ENCODE peak calls at places on chromosomes 11 and 22, in five cellular contexts. One of them, this sample, is unnamed. For H3K9me3, the result is how much of the 10 kb centered on the place peaks cover.

GRCh38 chr22:34278121-34278520 is 357.8 kb upstream of the LARGE1 start:
- DNase-seq in Panc1: no peak
- DNase-seq in A549: no peak
- DNase-seq in neural progenitor cell: no peak
- DNase-seq in esophagus muscularis mucosa: peak
- DNase-seq in this sample: no peak

GRCh38 chr11:1487091-1487850 is 692 bp upstream of the MOB2 start:
- DNase-seq in Panc1: no peak
- DNase-seq in A549: no peak
- DNase-seq in neural progenitor cell: no peak
- DNase-seq in esophagus muscularis mucosa: no peak
- DNase-seq in this sample: no peak

GRCh38 chr11:33402066-33402465 is 144.9 kb downstream of the HIPK3 start:
- DNase-seq in Panc1: no peak
- DNase-seq in A549: no peak
- DNase-seq in neural progenitor cell: no peak
- DNase-seq in esophagus muscularis mucosa: no peak
- DNase-seq in this sample: no peak

GRCh38 chr22:45402466-45402865 is 10.9 kb downstream of the SMC1B start:
- DNase-seq in Panc1: no peak
- DNase-seq in A549: no peak
- DNase-seq in neural progenitor cell: no peak
- DNase-seq in esophagus muscularis mucosa: no peak
- DNase-seq in this sample: no peak

GRCh38 chr11:72466410-72466809 is 32.1 kb upstream of the CLPB start:
- DNase-seq in Panc1: no peak
- DNase-seq in A549: no peak
- DNase-seq in neural progenitor cell: no peak
- DNase-seq in esophagus muscularis mucosa: no peak
- DNase-seq in this sample: no peak

GRCh38 chr11:113577356-113578163 is 102.4 kb upstream of the DRD2 start:
- DNase-seq in Panc1: no peak
- DNase-seq in A549: no peak
- DNase-seq in neural progenitor cell: no peak
- DNase-seq in esophagus muscularis mucosa: peak
- DNase-seq in this sample: peak

GRCh38 chr11:43693731-43694130 is 13.2 kb downstream of the HSD17B12 start:
- DNase-seq in Panc1: no peak
- DNase-seq in A549: no peak
- DNase-seq in neural progenitor cell: no peak
- DNase-seq in esophagus muscularis mucosa: no peak
- DNase-seq in this sample: no peak

GRCh38 chr11:78149646-78150045 is 10.2 kb upstream of the ALG8 start:
- DNase-seq in Panc1: peak
- DNase-seq in A549: peak
- DNase-seq in neural progenitor cell: no peak
- DNase-seq in esophagus muscularis mucosa: no peak
- DNase-seq in this sample: no peak

GRCh38 chr11:78800756-78801155 is 226.1 kb upstream of the NARS2 start:
- DNase-seq in Panc1: no peak
- DNase-seq in A549: no peak
- DNase-seq in neural progenitor cell: no peak
- DNase-seq in esophagus muscularis mucosa: no peak
- DNase-seq in this sample: no peak

GRCh38 chr11:31816467-31817053 is 5.4 kb upstream of the PAX6 start:
- DNase-seq in Panc1: no peak
- DNase-seq in A549: no peak
- DNase-seq in neural progenitor cell: peak
- DNase-seq in esophagus muscularis mucosa: no peak
- DNase-seq in this sample: peak

GRCh38 chr11:34624069-34624468 is 3.2 kb downstream of the EHF start:
- DNase-seq in Panc1: no peak
- DNase-seq in A549: no peak
- DNase-seq in neural progenitor cell: no peak
- DNase-seq in esophagus muscularis mucosa: no peak
- DNase-seq in this sample: no peak

GRCh38 chr22:50308597-50308935 is 1.1 kb upstream of the PLXNB2 start:
- DNase-seq in Panc1: no peak
- DNase-seq in A549: no peak
- DNase-seq in neural progenitor cell: peak
- DNase-seq in esophagus muscularis mucosa: peak
- DNase-seq in this sample: peak

GRCh38 chr11:117026593-117027330 is 71.5 kb downstream of the SIK3 start:
- DNase-seq in Panc1: no peak
- DNase-seq in A549: no peak
- DNase-seq in neural progenitor cell: no peak
- DNase-seq in esophagus muscularis mucosa: no peak
- DNase-seq in this sample: no peak

GRCh38 chr11:32386770-32387377 is 48.5 kb downstream of the WT1 start:
- DNase-seq in Panc1: no peak
- DNase-seq in A549: no peak
- DNase-seq in neural progenitor cell: no peak
- DNase-seq in esophagus muscularis mucosa: no peak
- DNase-seq in this sample: no peak

GRCh38 chr11:69646493-69647201 is 5.7 kb downstream of the CCND1 start:
- DNase-seq in Panc1: no peak
- DNase-seq in A549: no peak
- DNase-seq in neural progenitor cell: no peak
- DNase-seq in esophagus muscularis mucosa: no peak
- DNase-seq in this sample: peak

GRCh38 chr11:69645801-69646492 is 5.0 kb downstream of the CCND1 start:
- DNase-seq in Panc1: no peak
- DNase-seq in A549: no peak
- DNase-seq in neural progenitor cell: peak
- DNase-seq in esophagus muscularis mucosa: no peak
- DNase-seq in this sample: peak

GRCh38 chr11:69644071-69644961 is 3.4 kb downstream of the CCND1 start:
- DNase-seq in Panc1: no peak
- DNase-seq in A549: peak
- DNase-seq in neural progenitor cell: no peak
- DNase-seq in esophagus muscularis mucosa: no peak
- DNase-seq in this sample: peak

GRCh38 chr11:69643646-69644045 is 2.7 kb downstream of the CCND1 start:
- DNase-seq in Panc1: no peak
- DNase-seq in A549: no peak
- DNase-seq in neural progenitor cell: no peak
- DNase-seq in esophagus muscularis mucosa: no peak
- DNase-seq in this sample: no peak

DNA sequence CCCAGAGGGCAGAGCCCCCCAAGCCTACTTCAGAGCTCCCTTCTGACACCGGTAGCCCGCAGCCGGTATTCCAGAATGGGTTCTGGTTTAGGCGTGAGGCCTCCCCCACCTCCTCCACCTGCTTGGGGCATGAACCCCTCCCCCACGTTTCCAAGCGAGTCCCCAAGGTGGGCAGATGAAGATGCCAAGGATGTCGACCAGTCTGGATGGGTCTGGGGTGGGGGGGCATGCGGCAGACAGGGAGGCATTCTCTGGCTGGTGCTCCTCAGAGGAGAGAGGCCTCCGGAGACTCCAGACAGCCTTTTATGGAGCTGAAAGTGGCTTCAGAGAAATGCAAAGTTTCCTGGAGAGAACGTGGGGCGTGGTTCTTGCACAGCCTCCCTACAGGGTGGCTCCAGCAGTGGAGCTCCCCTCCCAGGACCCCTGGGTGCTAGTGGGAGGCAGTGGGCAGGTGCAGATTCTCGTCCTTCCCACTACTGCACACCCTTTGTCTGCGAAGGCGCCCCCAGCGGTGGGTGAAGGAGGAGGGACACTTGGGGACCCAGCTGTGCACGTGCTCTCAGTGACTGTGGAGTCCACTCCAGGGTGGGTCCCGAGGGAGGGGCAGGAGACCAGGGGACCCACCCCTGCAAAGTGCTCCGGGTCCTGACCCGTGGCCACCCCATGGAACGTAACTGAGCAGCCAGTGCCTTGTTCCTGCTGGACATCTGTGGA is 4.2 kb downstream of the CCND1 start:
- DNase-seq in Panc1: no peak
- DNase-seq in A549: no peak
- DNase-seq in neural progenitor cell: no peak
- DNase-seq in esophagus muscularis mucosa: no peak
- DNase-seq in this sample: peak
- H3K4me3 ChIP-seq in Panc1: no peak
- H3K4me3 ChIP-seq in A549: peak
- H3K4me3 ChIP-seq in neural progenitor cell: no peak
- H3K4me3 ChIP-seq in esophagus muscularis mucosa: no peak
- H3K4me3 ChIP-seq in this sample: no peak

GRCh38 chr11:102272047-102272824 is 45.0 kb upstream of the BIRC3 start:
- DNase-seq in Panc1: no peak
- DNase-seq in A549: no peak
- DNase-seq in neural progenitor cell: no peak
- DNase-seq in esophagus muscularis mucosa: no peak
- DNase-seq in this sample: no peak

GRCh38 chr11:102274628-102275027 is 42.7 kb upstream of the BIRC3 start:
- DNase-seq in Panc1: no peak
- DNase-seq in A549: no peak
- DNase-seq in neural progenitor cell: peak
- DNase-seq in esophagus muscularis mucosa: no peak
- DNase-seq in this sample: no peak

GRCh38 chr11:102279641-102280170 is 37.6 kb upstream of the BIRC3 start:
- DNase-seq in Panc1: no peak
- DNase-seq in A549: no peak
- DNase-seq in neural progenitor cell: no peak
- DNase-seq in esophagus muscularis mucosa: no peak
- DNase-seq in this sample: no peak

GRCh38 chr11:102280237-102280833 is 36.9 kb upstream of the BIRC3 start:
- DNase-seq in Panc1: no peak
- DNase-seq in A549: no peak
- DNase-seq in neural progenitor cell: peak
- DNase-seq in esophagus muscularis mucosa: no peak
- DNase-seq in this sample: no peak

GRCh38 chr11:102276302-102277182 is 40.7 kb upstream of the BIRC3 start:
- DNase-seq in Panc1: no peak
- DNase-seq in A549: no peak
- DNase-seq in neural progenitor cell: no peak
- DNase-seq in esophagus muscularis mucosa: no peak
- DNase-seq in this sample: no peak
- H3K9me3 ChIP-seq in Panc1: under half
- H3K9me3 ChIP-seq in A549: under half
- H3K9me3 ChIP-seq in neural progenitor cell: under half
- H3K9me3 ChIP-seq in esophagus muscularis mucosa: under half
- H3K9me3 ChIP-seq in this sample: under half

GRCh38 chr11:73975479-73975757 is 7.2 kb downstream of the UCP2 start:
- DNase-seq in Panc1: no peak
- DNase-seq in A549: no peak
- DNase-seq in neural progenitor cell: no peak
- DNase-seq in esophagus muscularis mucosa: no peak
- DNase-seq in this sample: no peak

GRCh38 chr11:73978576-73979086 is 4.0 kb downstream of the UCP2 start:
- DNase-seq in Panc1: no peak
- DNase-seq in A549: no peak
- DNase-seq in neural progenitor cell: no peak
- DNase-seq in esophagus muscularis mucosa: no peak
- DNase-seq in this sample: no peak

GRCh38 chr11:73976451-73977151 is 6.0 kb downstream of the UCP2 start:
- DNase-seq in Panc1: no peak
- DNase-seq in A549: no peak
- DNase-seq in neural progenitor cell: no peak
- DNase-seq in esophagus muscularis mucosa: no peak
- DNase-seq in this sample: no peak

GRCh38 chr11:73980001-73980960 is 2.4 kb downstream of the UCP2 start:
- DNase-seq in Panc1: no peak
- DNase-seq in A549: no peak
- DNase-seq in neural progenitor cell: no peak
- DNase-seq in esophagus muscularis mucosa: no peak
- DNase-seq in this sample: peak

DNA sequence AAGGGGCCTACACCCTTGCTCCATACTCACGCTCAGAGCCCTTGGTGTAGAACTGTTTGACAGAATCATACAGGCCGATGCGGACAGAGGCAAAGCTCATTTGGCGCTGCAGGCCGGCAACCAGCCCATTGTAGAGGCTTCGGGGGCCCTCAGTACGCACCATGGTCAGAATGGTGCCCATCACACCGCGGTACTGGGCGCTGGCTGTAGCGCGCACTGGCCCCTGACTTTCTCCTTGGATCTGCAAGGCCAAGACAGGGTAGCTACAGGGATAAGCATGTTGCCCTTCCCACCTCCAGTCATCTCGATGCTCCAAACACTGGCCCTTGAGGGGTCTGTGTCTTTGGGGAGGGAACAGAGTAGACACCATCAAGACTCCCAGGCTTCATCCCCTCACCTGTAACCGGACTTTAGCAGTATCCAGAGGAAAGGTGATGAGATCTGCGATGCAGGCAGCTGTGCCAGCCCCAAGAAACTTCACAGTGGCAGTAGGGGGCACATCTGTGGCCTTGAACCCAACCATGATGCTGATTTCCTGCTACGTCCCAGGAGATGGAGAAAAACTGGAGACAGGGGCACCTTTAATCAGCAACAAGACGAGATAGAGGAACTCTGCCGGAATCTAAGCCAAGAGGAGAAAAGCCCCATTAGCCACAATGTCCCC is 4.7 kb downstream of the UCP2 start:
- DNase-seq in Panc1: no peak
- DNase-seq in A549: no peak
- DNase-seq in neural progenitor cell: no peak
- DNase-seq in esophagus muscularis mucosa: no peak
- DNase-seq in this sample: no peak
- H3K27ac ChIP-seq in Panc1: no peak
- H3K27ac ChIP-seq in A549: no peak
- H3K27ac ChIP-seq in neural progenitor cell: no peak
- H3K27ac ChIP-seq in esophagus muscularis mucosa: no peak
- H3K27ac ChIP-seq in this sample: no peak

GRCh38 chr11:123549901-123550619 is 104.4 kb downstream of the SCN3B start:
- DNase-seq in Panc1: no peak
- DNase-seq in A549: no peak
- DNase-seq in neural progenitor cell: no peak
- DNase-seq in esophagus muscularis mucosa: no peak
- DNase-seq in this sample: peak
- H3K4me3 ChIP-seq in Panc1: no peak
- H3K4me3 ChIP-seq in A549: no peak
- H3K4me3 ChIP-seq in neural progenitor cell: no peak
- H3K4me3 ChIP-seq in esophagus muscularis mucosa: no peak
- H3K4me3 ChIP-seq in this sample: no peak

This sample was measured in endodermal cell.